ENCODE peak calls at places on chromosomes 4 and X, in seven cellular contexts. B is H9; U is tibial artery; R is erythroblast; X is SJSA1; P is activated CD8-positive, alpha-beta memory T cell treated with anti-CD3 and anti-CD28 coated beads, Interleukin-2, amount 10 ng/mL, durations not matched to agents 7 days and 5 days; M is GM19239. W is an unnamed sample.

GRCh38 chr4:12137556-12137955 is 708.9 kb upstream of the HS3ST1 start:
- DNase-seq in B (no peak), U (no peak), R (no peak), X (no peak), P (no peak), M (no peak), W (no peak)

GRCh38 chrX:47579537-47579936 is 2.7 kb upstream of the TIMP1 start:
- DNase-seq in B (no peak), U (no peak), R (peak), X (peak), P (peak), M (no peak), W (no peak)

GRCh38 chrX:16633754-16634153 is 16.2 kb upstream of the S100G start:
- DNase-seq in B (no peak), U (no peak), R (peak), X (no peak), P (no peak), M (no peak), W (no peak)

GRCh38 chr4:91826186-91826585 is 477.6 kb upstream of the GRID2 start:
- DNase-seq in B (no peak), U (no peak), R (no peak), X (no peak), P (no peak), M (no peak), W (no peak)

GRCh38 chr4:98997176-98997575 is 1.7 kb downstream of the METAP1 start:
- DNase-seq in B (no peak), U (no peak), R (peak), X (no peak), P (no peak), M (no peak), W (no peak)

GRCh38 chr4:25448379-25449109 is 71.5 kb downstream of the ANAPC4 start:
- DNase-seq in B (peak), U (no peak), R (no peak), X (no peak), P (no peak), M (no peak), W (no peak)

GRCh38 chr4:10074076-10074766 is 42.4 kb downstream of the WDR1 start:
- DNase-seq in B (no peak), U (peak), R (no peak), X (no peak), P (no peak), M (no peak), W (no peak)

GRCh38 chr4:169251291-169252235 is 19.2 kb downstream of the SH3RF1 start:
- DNase-seq in B (peak), U (no peak), R (no peak), X (peak), P (no peak), M (no peak), W (peak)

GRCh38 chrX:31199051-31199769 is 127.4 kb upstream of the FTHL17 start:
- DNase-seq in B (no peak), U (no peak), R (no peak), X (no peak), P (no peak), M (no peak), W (no peak)

GRCh38 chrX:148500428-148501120 is at the start of gene AFF2:
- DNase-seq in B (peak), U (no peak), R (peak), X (no peak), P (no peak), M (no peak), W (no peak)

GRCh38 chrX:39642071-39642470 is 455.7 kb downstream of the BCOR start:
- DNase-seq in B (no peak), U (no peak), R (no peak), X (no peak), P (no peak), M (no peak), W (no peak)